ENCODE peak calls at places on chromosomes 12 and 14, in nine cellular contexts. T, W, N, P, V, G, R, I and S are unnamed samples.

GRCh38 chr12:28582687-28583376 is 392.6 kb downstream of the CCDC91 start:
- DNase-seq in T (no peak), I (no peak), W (no peak), G (no peak), P (no peak), N (peak), V (no peak), R (no peak), S (no peak)

GRCh38 chr14:79369359-79370332 is 841.7 kb downstream of the DIO2 start:
- DNase-seq in T (peak), G (peak), I (peak), W (no peak), R (no peak), V (no peak), N (peak), P (peak), S (no peak)

GRCh38 chr14:29810657-29811056 is 117.0 kb downstream of the PRKD1 start:
- DNase-seq in V (no peak), I (peak), P (peak), G (no peak), T (peak), R (no peak), W (no peak), N (no peak), S (no peak)

GRCh38 chr12:25436206-25436912 is 116.7 kb downstream of the LMNTD1 start:
- DNase-seq in P (peak), W (no peak), N (peak), I (peak), V (peak), G (peak), R (no peak), T (peak), S (peak)

GRCh38 chr12:91113621-91114020 is 2.3 kb upstream of the LUM start:
- DNase-seq in G (no peak), V (no peak), I (no peak), T (no peak), P (no peak), R (no peak), N (no peak), W (no peak), S (no peak)

GRCh38 chr14:30988509-30988908 is 36.9 kb upstream of the AP4S1 start:
- DNase-seq in T (no peak), I (no peak), P (peak), R (no peak), N (peak), W (no peak), G (peak), V (no peak), S (no peak)

GRCh38 chr12:107429006-107429698 is 256.4 kb upstream of the PWP1 start:
- DNase-seq in V (no peak), P (no peak), G (no peak), T (no peak), W (no peak), I (peak), N (no peak), R (no peak), S (no peak)

GRCh38 chr12:211639-212382 is 2.1 kb downstream of the SLC6A12 start:
- DNase-seq in I (no peak), N (no peak), T (no peak), V (no peak), G (no peak), R (no peak), W (no peak), P (no peak), S (no peak)

GRCh38 chr12:47903151-47903611 is 1.6 kb downstream of the VDR start:
- DNase-seq in R (peak), T (peak), G (peak), V (no peak), N (peak), P (peak), W (no peak), I (no peak), S (peak)

GRCh38 chr14:106268013-106268727 is 741.8 kb downstream of the TMEM121 start:
- DNase-seq in I (no peak), V (peak), W (no peak), G (no peak), R (no peak), N (no peak), T (no peak), P (no peak), S (no peak)

GRCh38 chr14:96442355-96442754 is 50.4 kb downstream of the AK7 start:
- DNase-seq in N (no peak), G (no peak), T (peak), W (no peak), I (no peak), P (peak), V (no peak), R (no peak), S (no peak)

GRCh38 chr12:13980548-13981295 is 680 bp downstream of the GRIN2B start:
- DNase-seq in I (no peak), T (no peak), W (no peak), P (no peak), N (no peak), G (no peak), V (no peak), R (no peak), S (no peak)

GRCh38 chr12:29818925-29819324 is 35.2 kb upstream of the TMTC1 start:
- DNase-seq in T (no peak), R (peak), G (no peak), I (no peak), W (no peak), V (no peak), P (peak), N (no peak), S (no peak)

GRCh38 chr14:101814869-101815268 is 53.4 kb downstream of the PPP2R5C start:
- DNase-seq in W (no peak), G (no peak), I (no peak), N (no peak), V (no peak), P (no peak), R (no peak), T (no peak), S (no peak)

GRCh38 chr14:68230941-68231717 is 411.6 kb downstream of the RAD51B start:
- DNase-seq in P (peak), G (peak), V (no peak), T (no peak), W (peak), I (peak), R (no peak), N (peak), S (no peak)

GRCh38 chr12:51917041-51917590 is 9.8 kb downstream of the ACVRL1 start:
- DNase-seq in R (no peak), G (no peak), T (no peak), V (no peak), I (no peak), P (no peak), N (no peak), W (no peak), S (no peak)

GRCh38 chr14:103545219-103545914 is 16.4 kb downstream of the TRMT61A start:
- DNase-seq in P (no peak), R (no peak), N (no peak), I (no peak), W (peak), T (no peak), G (no peak), V (no peak), S (no peak)

GRCh38 chr12:124750787-124751471 is 112.7 kb downstream of the SCARB1 start:
- DNase-seq in P (no peak), N (no peak), I (no peak), G (no peak), T (no peak), R (no peak), V (peak), W (no peak), S (no peak)

GRCh38 chr12:57216014-57216891 is at the start of gene NXPH4:
- DNase-seq in P (no peak), N (no peak), T (no peak), R (peak), G (no peak), W (no peak), I (peak), V (no peak), S (peak)

GRCh38 chr14:71553779-71554178 is 378.4 kb upstream of the RGS6 start:
- DNase-seq in T (no peak), V (no peak), I (no peak), P (no peak), W (no peak), N (no peak), G (no peak), R (no peak), S (no peak)

GRCh38 chr12:121465921-121466799 is 66.2 kb downstream of the RNF34 start:
- DNase-seq in W (peak), R (no peak), T (no peak), I (no peak), G (no peak), P (peak), N (no peak), V (peak), S (peak)

GRCh38 chr12:88325828-88326214 is 183.7 kb downstream of the TMTC3 start:
- DNase-seq in T (no peak), G (peak), N (peak), I (no peak), W (no peak), V (no peak), P (peak), R (no peak), S (no peak)

GRCh38 chr12:71465794-71466193 is 26.2 kb downstream of the LGR5 start:
- DNase-seq in N (no peak), W (no peak), T (no peak), R (no peak), P (no peak), V (no peak), I (no peak), G (no peak), S (no peak)

GRCh38 chr14:58690801-58691516 is 53.2 kb downstream of the DACT1 start:
- DNase-seq in W (no peak), P (no peak), I (no peak), G (no peak), R (no peak), T (no peak), V (no peak), N (no peak), S (no peak)

GRCh38 chr14:90140956-90141316 is 79.1 kb downstream of the KCNK13 start:
- DNase-seq in P (peak), I (no peak), T (peak), G (peak), W (no peak), V (no peak), N (no peak), R (no peak), S (no peak)

GRCh38 chr14:60506462-60506984 is 2.4 kb upstream of the SIX6 start:
- DNase-seq in G (no peak), I (no peak), N (no peak), V (no peak), T (no peak), R (no peak), P (no peak), W (no peak), S (no peak)

GRCh38 chr14:74952697-74953484 is 2.5 kb downstream of the PGF start:
- DNase-seq in P (no peak), I (no peak), V (no peak), R (no peak), W (no peak), N (no peak), T (no peak), G (no peak), S (no peak)

GRCh38 chr12:78005094-78005492 is 174.4 kb downstream of the NAV3 start:
- DNase-seq in I (no peak), W (no peak), V (no peak), N (no peak), P (no peak), R (no peak), G (no peak), T (no peak), S (no peak)

GRCh38 chr12:54299515-54300266 is 1.1 kb downstream of the NFE2 start:
- DNase-seq in N (no peak), P (no peak), W (no peak), I (no peak), V (no peak), T (no peak), R (no peak), G (no peak), S (no peak)

GRCh38 chr12:92661269-92661668 is 41.5 kb upstream of the PLEKHG7 start:
- DNase-seq in G (no peak), I (no peak), T (no peak), W (no peak), R (no peak), V (no peak), P (peak), N (no peak), S (no peak)

GRCh38 chr14:75968461-75968860 is 13.3 kb downstream of the TGFB3 start:
- DNase-seq in R (peak), N (peak), W (no peak), T (no peak), V (no peak), P (peak), I (no peak), G (no peak), S (no peak)

GRCh38 chr14:90808759-90809529 is 7.3 kb downstream of the TTC7B start:
- DNase-seq in R (no peak), G (peak), P (no peak), T (no peak), N (no peak), W (no peak), V (no peak), I (no peak), S (no peak)

GRCh38 chr14:75123991-75124390 is 2.9 kb downstream of the NEK9 start:
- DNase-seq in I (no peak), W (no peak), P (peak), R (peak), G (peak), V (no peak), N (peak), T (peak), S (no peak)

GRCh38 chr12:129226005-129226404 is 372.7 kb downstream of the GLT1D1 start:
- DNase-seq in V (no peak), T (no peak), W (no peak), N (no peak), P (no peak), I (no peak), R (no peak), G (no peak), S (no peak)

DNA sequence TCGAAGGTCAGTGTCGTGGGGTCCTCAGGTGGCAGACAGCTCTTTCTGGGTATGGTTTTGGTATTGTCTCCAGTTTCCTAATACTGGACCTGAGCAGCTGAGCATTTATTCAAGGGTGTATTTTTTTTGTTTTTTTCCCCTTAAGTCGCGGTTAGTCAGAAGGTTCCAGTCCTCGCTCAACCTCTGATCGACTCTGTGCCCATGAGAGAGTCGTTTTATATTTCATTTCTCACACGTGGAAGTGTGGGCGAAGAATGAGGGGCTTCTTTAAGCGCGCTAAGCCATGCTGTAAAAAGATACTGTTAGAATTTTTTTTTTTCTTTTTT is 499 bp downstream of the MIPOL1 start:
- DNase-seq in W (no peak), I (no peak), V (no peak), P (no peak), N (no peak), G (no peak), R (no peak), T (no peak), S (no peak)
- TF ChIP-seq CTCF in W (no peak), I (no peak), V (no peak), P (no peak), N (peak), G (no peak), R (no peak), T (no peak), S (no peak)

DNA sequence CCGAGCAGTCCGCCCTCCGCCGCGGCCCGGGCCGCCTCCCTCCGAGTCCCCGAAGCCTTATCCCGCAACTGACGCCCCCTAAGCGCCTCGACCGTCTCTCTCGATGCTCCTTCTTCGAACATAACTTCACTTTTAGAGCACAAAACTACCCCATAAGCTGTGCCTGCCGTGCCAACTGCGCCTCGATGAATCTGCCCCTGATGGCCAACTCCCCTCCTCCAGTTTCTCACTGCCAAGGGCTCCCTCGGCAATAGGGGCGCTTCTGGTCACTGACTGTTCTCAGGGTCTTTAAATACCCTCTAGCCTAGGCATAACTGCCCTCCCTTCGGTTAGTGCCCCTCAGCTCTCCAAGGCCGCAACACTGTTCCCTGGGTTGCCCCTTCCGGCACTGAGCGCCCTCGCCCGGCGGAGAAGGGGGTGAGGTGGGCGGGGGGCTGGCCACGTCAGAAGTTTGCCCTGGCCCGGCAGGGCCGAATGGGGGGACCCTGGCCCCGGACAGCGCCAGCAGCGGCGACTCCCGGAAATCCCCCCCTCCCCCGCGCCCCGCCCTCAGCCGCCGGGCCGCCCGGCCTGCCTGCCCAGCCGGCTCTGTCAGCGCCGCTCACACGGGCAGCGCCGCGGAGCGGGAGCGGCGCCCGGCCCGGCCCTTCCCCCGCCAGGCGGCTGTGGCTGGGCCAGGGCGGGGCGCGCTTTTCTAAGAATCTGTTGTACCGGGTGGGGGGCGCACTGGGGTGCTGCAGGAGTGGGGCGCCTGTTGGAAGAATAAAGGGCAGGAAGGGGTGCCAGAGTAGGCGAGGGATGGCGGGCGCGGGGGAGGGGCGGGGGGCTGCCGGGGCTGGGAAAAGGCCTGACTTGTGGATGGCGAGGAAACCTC is 10.6 kb downstream of the RARG start:
- DNase-seq in V (peak), T (no peak), W (peak), G (peak), R (peak), P (peak), N (peak), I (peak), S (peak)
- TF ChIP-seq CTCF in V (peak), T (no peak), W (peak), G (peak), R (no peak), P (peak), N (peak), I (no peak), S (no peak)

DNA sequence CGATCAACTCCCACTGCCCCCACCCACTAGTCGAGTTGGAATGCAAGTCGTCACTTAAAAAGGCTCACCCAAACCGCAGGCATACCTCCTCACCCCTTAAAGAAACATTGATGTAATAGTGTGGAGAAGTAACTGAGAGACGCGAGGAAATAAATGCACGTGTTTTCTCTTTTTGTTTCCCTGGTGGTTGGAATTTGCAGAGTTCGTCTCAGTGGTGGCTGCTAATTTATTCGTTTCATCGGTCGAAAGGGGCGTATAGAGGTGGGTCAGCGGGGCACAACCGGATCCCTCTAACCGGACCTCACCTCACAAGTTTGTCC is 5.1 kb upstream of the NPAS3 start:
- DNase-seq in T (peak), W (no peak), P (peak), G (no peak), R (no peak), V (no peak), I (no peak), N (peak), S (peak)
- TF ChIP-seq CTCF in T (peak), W (no peak), P (no peak), G (peak), R (no peak), V (no peak), I (no peak), N (peak), S (no peak)

DNA sequence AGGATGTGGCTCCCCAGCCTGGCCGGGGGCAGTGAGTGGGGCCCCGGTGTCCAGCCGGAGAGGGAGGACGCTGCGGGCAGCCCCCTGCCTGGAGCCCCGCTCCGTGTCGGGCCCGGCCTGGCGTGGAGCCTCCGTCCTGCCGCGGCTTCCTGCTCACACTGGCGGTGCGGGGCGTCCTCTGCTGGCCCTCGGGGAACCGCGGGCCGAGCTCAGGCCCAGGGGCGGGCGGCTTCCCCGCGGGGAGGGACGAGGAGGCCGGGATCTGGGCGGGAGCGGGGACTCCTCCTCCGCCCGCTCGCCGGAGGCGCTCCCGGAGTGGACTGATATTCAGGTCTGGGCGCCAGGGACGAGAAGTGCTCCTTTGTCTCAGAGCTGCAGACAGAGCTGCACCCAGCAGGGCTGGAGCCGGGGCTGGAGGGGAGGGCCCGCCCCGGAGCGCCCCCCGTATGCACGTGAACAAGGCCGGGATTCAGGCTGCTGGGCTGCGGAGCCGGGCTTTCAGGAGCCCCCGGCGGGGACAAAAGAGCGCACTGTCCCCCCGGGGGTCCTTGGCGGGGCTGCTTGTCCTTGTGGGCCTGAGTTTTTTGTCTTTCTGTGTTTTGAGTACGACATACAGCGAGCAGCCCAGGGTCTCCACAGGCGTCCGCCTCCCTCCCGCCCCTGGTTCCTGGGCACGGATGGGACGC is 2.3 kb downstream of the MMP17 start:
- DNase-seq in T (peak), I (peak), G (peak), V (no peak), N (peak), R (peak), W (no peak), P (peak), S (peak)
- TF ChIP-seq CTCF in T (peak), I (no peak), G (peak), V (no peak), N (peak), R (peak), W (peak), P (peak), S (peak)

GRCh38 chr12:5497329-5498058 is 65.6 kb downstream of the NTF3 start:
- DNase-seq in R (no peak), T (no peak), I (no peak), W (peak), G (peak), V (no peak), N (peak), P (no peak), S (no peak)

GRCh38 chr12:5492562-5492961 is 60.7 kb downstream of the NTF3 start:
- DNase-seq in R (no peak), I (no peak), V (no peak), P (no peak), N (no peak), T (no peak), G (no peak), W (no peak), S (no peak)

GRCh38 chr12:5489760-5490432 is 58.0 kb downstream of the NTF3 start:
- DNase-seq in R (peak), V (no peak), W (no peak), T (no peak), P (no peak), I (no peak), G (no peak), N (no peak), S (no peak)

GRCh38 chr12:5494343-5494742 is 62.4 kb downstream of the NTF3 start:
- DNase-seq in I (no peak), P (no peak), R (no peak), V (no peak), W (no peak), N (no peak), G (no peak), T (no peak), S (no peak)

GRCh38 chr12:5493018-5493417 is 61.1 kb downstream of the NTF3 start:
- DNase-seq in T (no peak), R (no peak), W (no peak), G (no peak), P (no peak), I (no peak), N (no peak), V (no peak), S (no peak)
- TF ChIP-seq CTCF in T (peak), R (no peak), W (no peak), G (peak), P (no peak), I (no peak), N (no peak), V (no peak), S (no peak)

GRCh38 chr12:6181166-6181565 is 19.0 kb upstream of the CD9 start:
- DNase-seq in G (no peak), W (no peak), R (no peak), P (no peak), I (no peak), T (no peak), V (no peak), N (no peak), S (no peak)
- TF ChIP-seq CTCF in G (no peak), W (no peak), R (no peak), P (no peak), I (no peak), T (no peak), V (no peak), N (no peak), S (no peak)

GRCh38 chr14:23380197-23381016 is 3.6 kb downstream of the CMTM5 start:
- DNase-seq in R (no peak), T (no peak), N (no peak), G (no peak), I (no peak), W (no peak), P (no peak), V (no peak), S (no peak)
- TF ChIP-seq CTCF in R (no peak), T (no peak), N (no peak), G (no peak), I (no peak), W (no peak), P (no peak), V (no peak), S (no peak)

GRCh38 chr14:77320238-77320935 is at the start of gene POMT2:
- DNase-seq in T (peak), P (peak), I (peak), N (peak), G (peak), W (peak), V (peak), R (peak), S (peak)
- TF ChIP-seq CTCF in T (peak), P (peak), I (no peak), N (peak), G (peak), W (peak), V (peak), R (peak), S (no peak)